ENCODE peak calls at places on chromosome 22, in five cellular contexts. O, I, P, C and U are unnamed samples.

GRCh38 chr22:39215430-39216142 is 29.2 kb downstream of the PDGFB start:
- DNase-seq in I (peak; percentile 42), C (no peak), P (no peak), O (peak; percentile 48), U (no peak)

GRCh38 chr22:38282397-38282796 is 9.6 kb upstream of the TMEM184B start:
- DNase-seq in I (no peak), O (no peak), C (no peak), P (no peak), U (no peak)

GRCh38 chr22:45535400-45535799 is 32.7 kb downstream of the FBLN1 start:
- DNase-seq in I (no peak), C (no peak), P (no peak), O (no peak), U (no peak)

GRCh38 chr22:44389181-44389580 is 76.4 kb upstream of the SHISAL1 start:
- DNase-seq in I (no peak), O (no peak), P (no peak), C (no peak), U (no peak)

GRCh38 chr22:36237462-36238347 is 1.6 kb downstream of the APOL2 start:
- DNase-seq in P (no peak), C (no peak), I (no peak), O (peak; percentile 40), U (no peak)

GRCh38 chr22:44129614-44129976 is 51.1 kb upstream of the PARVG start:
- DNase-seq in I (no peak), P (no peak), O (no peak), C (peak; percentile 37), U (no peak)

GRCh38 chr22:43467171-43467570 is 55.4 kb downstream of the MPPED1 start:
- DNase-seq in C (no peak), I (no peak), O (no peak), P (no peak), U (no peak)

GRCh38 chr22:37544955-37545702 is 15.2 kb upstream of the CDC42EP1 start:
- DNase-seq in O (peak; percentile 46), C (peak; percentile 79), I (no peak), P (no peak), U (no peak)

GRCh38 chr22:24434472-24435322 is 7.3 kb downstream of the ADORA2A start:
- DNase-seq in I (no peak), P (no peak), C (no peak), O (peak; percentile 91), U (no peak)

GRCh38 chr22:41092847-41093371 is 517 bp downstream of the EP300 start:
- DNase-seq in I (peak; percentile 31), C (peak; percentile 45), O (peak; percentile 66), P (no peak), U (no peak)

GRCh38 chr22:33844273-33844672 is 76.0 kb downstream of the LARGE1 start:
- DNase-seq in I (no peak), C (no peak), O (no peak), P (no peak), U (no peak)

GRCh38 chr22:27032121-27032761 is 374.9 kb downstream of the MIAT start:
- DNase-seq in C (peak; percentile 2), P (peak; percentile 20), I (no peak), O (no peak), U (peak; percentile 51)

GRCh38 chr22:38927033-38927789 is 30.2 kb upstream of the APOBEC3A start:
- DNase-seq in P (peak; percentile 14), O (peak; percentile 77), C (peak; percentile 69), I (peak; percentile 65), U (peak; percentile 63)